ENCODE peak calls at places on chromosomes 13 and 19, in four cellular contexts. One of them, this sample, is unnamed.

GRCh38 chr19:49817964-49818690 is at the start of gene MED25:
- DNase-seq in fibroblast of the aortic adventitia: peak
- DNase-seq in AG04450: peak
- DNase-seq in heart left ventricle: peak
- DNase-seq in this sample: peak

GRCh38 chr19:11288349-11288748 is 7.6 kb upstream of the TSPAN16 start:
- DNase-seq in fibroblast of the aortic adventitia: peak
- DNase-seq in AG04450: peak
- DNase-seq in heart left ventricle: no peak
- DNase-seq in this sample: no peak

GRCh38 chr13:84439108-84439507 is 556.8 kb upstream of the SLITRK1 start:
- DNase-seq in fibroblast of the aortic adventitia: peak
- DNase-seq in AG04450: no peak
- DNase-seq in heart left ventricle: no peak
- DNase-seq in this sample: peak

GRCh38 chr19:39093761-39094160 is 9.6 kb downstream of the ACP7 start:
- DNase-seq in fibroblast of the aortic adventitia: peak
- DNase-seq in AG04450: peak
- DNase-seq in heart left ventricle: no peak
- DNase-seq in this sample: no peak

GRCh38 chr19:44608391-44608821 is 5.0 kb upstream of the IGSF23 start:
- DNase-seq in fibroblast of the aortic adventitia: peak
- DNase-seq in AG04450: no peak
- DNase-seq in heart left ventricle: no peak
- DNase-seq in this sample: no peak

GRCh38 chr13:37868691-37869505 is 674 bp downstream of the TRPC4 start:
- DNase-seq in fibroblast of the aortic adventitia: peak
- DNase-seq in AG04450: no peak
- DNase-seq in heart left ventricle: no peak
- DNase-seq in this sample: peak

GRCh38 chr19:15717781-15718180 is 10.0 kb upstream of the OR10H2 start:
- DNase-seq in fibroblast of the aortic adventitia: no peak
- DNase-seq in AG04450: no peak
- DNase-seq in heart left ventricle: no peak
- DNase-seq in this sample: no peak

GRCh38 chr19:45079063-45079910 is at the start of gene GEMIN7:
- DNase-seq in fibroblast of the aortic adventitia: peak
- DNase-seq in AG04450: no peak
- DNase-seq in heart left ventricle: peak
- DNase-seq in this sample: no peak

GRCh38 chr19:5961969-5962945 is 15.7 kb downstream of the RANBP3 start:
- DNase-seq in fibroblast of the aortic adventitia: no peak
- DNase-seq in AG04450: no peak
- DNase-seq in heart left ventricle: peak
- DNase-seq in this sample: no peak

GRCh38 chr13:43546260-43546659 is 240.5 kb downstream of the ENOX1 start:
- DNase-seq in fibroblast of the aortic adventitia: peak
- DNase-seq in AG04450: no peak
- DNase-seq in heart left ventricle: peak
- DNase-seq in this sample: no peak

GRCh38 chr13:77207943-77208342 is 119.0 kb downstream of the MYCBP2 start:
- DNase-seq in fibroblast of the aortic adventitia: peak
- DNase-seq in AG04450: peak
- DNase-seq in heart left ventricle: no peak
- DNase-seq in this sample: no peak

GRCh38 chr13:48156466-48156865 is 61.6 kb upstream of the MED4 start:
- DNase-seq in fibroblast of the aortic adventitia: no peak
- DNase-seq in AG04450: no peak
- DNase-seq in heart left ventricle: peak
- DNase-seq in this sample: no peak

GRCh38 chr13:91381371-91381770 is 17.1 kb upstream of the GPC5 start:
- DNase-seq in fibroblast of the aortic adventitia: peak
- DNase-seq in AG04450: no peak
- DNase-seq in heart left ventricle: no peak
- DNase-seq in this sample: no peak

GRCh38 chr19:3554254-3555083 is 2.9 kb downstream of the MFSD12 start:
- DNase-seq in fibroblast of the aortic adventitia: no peak
- DNase-seq in AG04450: no peak
- DNase-seq in heart left ventricle: no peak
- DNase-seq in this sample: no peak

GRCh38 chr13:80840313-80840976 is 499.5 kb upstream of the SPRY2 start:
- DNase-seq in fibroblast of the aortic adventitia: peak
- DNase-seq in AG04450: no peak
- DNase-seq in heart left ventricle: no peak
- DNase-seq in this sample: no peak

GRCh38 chr13:47865883-47866282 is 135.2 kb downstream of the SUCLA2 start:
- DNase-seq in fibroblast of the aortic adventitia: no peak
- DNase-seq in AG04450: no peak
- DNase-seq in heart left ventricle: no peak
- DNase-seq in this sample: no peak

GRCh38 chr19:6116749-6117430 is 6.6 kb upstream of the RFX2 start:
- DNase-seq in fibroblast of the aortic adventitia: no peak
- DNase-seq in AG04450: no peak
- DNase-seq in heart left ventricle: no peak
- DNase-seq in this sample: no peak

GRCh38 chr19:19269952-19270694 is 3.0 kb downstream of the TM6SF2 start:
- DNase-seq in fibroblast of the aortic adventitia: no peak
- DNase-seq in AG04450: no peak
- DNase-seq in heart left ventricle: no peak
- DNase-seq in this sample: no peak

GRCh38 chr13:48155850-48156249 is 60.9 kb upstream of the MED4 start:
- DNase-seq in fibroblast of the aortic adventitia: peak
- DNase-seq in AG04450: no peak
- DNase-seq in heart left ventricle: no peak
- DNase-seq in this sample: peak

GRCh38 chr19:19463348-19464117 is 51.8 kb downstream of the TSSK6 start:
- DNase-seq in fibroblast of the aortic adventitia: peak
- DNase-seq in AG04450: no peak
- DNase-seq in heart left ventricle: no peak
- DNase-seq in this sample: no peak

GRCh38 chr13:83372786-83373185 is 509.5 kb downstream of the SLITRK1 start:
- DNase-seq in fibroblast of the aortic adventitia: no peak
- DNase-seq in AG04450: no peak
- DNase-seq in heart left ventricle: no peak
- DNase-seq in this sample: no peak

GRCh38 chr19:44303976-44304568 is 753 bp downstream of the ZNF235 start:
- DNase-seq in fibroblast of the aortic adventitia: no peak
- DNase-seq in AG04450: no peak
- DNase-seq in heart left ventricle: no peak
- DNase-seq in this sample: no peak

GRCh38 chr13:35165205-35165604 is 223.1 kb downstream of the NBEA start:
- DNase-seq in fibroblast of the aortic adventitia: no peak
- DNase-seq in AG04450: no peak
- DNase-seq in heart left ventricle: no peak
- DNase-seq in this sample: no peak
- H3K4me3 ChIP-seq in fibroblast of the aortic adventitia: no peak
- H3K4me3 ChIP-seq in AG04450: no peak
- H3K4me3 ChIP-seq in heart left ventricle: no peak
- H3K4me3 ChIP-seq in this sample: no peak

DNA sequence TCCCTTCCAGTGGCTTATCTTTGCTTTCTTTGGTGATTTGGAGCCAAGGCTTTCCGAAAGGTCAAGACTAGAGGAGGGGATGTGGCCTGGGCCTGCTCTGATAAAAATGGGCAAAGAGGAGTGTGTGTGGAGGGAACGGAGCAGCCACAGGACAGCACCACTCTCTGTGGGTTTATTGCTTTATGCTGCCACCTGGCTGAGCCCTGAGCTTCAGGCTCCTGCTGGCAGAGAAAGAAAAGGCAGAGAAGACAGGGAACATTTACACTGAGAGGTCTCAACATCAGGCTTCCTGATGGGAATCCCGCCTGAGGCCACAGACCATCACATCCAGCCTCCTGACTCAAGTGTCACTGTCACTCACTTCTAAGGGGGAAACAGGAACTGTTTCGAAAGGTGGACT is 9.2 kb upstream of the GSX1 start:
- DNase-seq in fibroblast of the aortic adventitia: peak
- DNase-seq in AG04450: no peak
- DNase-seq in heart left ventricle: no peak
- DNase-seq in this sample: no peak
- TF ChIP-seq CTCF in fibroblast of the aortic adventitia: peak
- TF ChIP-seq CTCF in AG04450: peak
- TF ChIP-seq CTCF in heart left ventricle: peak
- TF ChIP-seq CTCF in this sample: peak

DNA sequence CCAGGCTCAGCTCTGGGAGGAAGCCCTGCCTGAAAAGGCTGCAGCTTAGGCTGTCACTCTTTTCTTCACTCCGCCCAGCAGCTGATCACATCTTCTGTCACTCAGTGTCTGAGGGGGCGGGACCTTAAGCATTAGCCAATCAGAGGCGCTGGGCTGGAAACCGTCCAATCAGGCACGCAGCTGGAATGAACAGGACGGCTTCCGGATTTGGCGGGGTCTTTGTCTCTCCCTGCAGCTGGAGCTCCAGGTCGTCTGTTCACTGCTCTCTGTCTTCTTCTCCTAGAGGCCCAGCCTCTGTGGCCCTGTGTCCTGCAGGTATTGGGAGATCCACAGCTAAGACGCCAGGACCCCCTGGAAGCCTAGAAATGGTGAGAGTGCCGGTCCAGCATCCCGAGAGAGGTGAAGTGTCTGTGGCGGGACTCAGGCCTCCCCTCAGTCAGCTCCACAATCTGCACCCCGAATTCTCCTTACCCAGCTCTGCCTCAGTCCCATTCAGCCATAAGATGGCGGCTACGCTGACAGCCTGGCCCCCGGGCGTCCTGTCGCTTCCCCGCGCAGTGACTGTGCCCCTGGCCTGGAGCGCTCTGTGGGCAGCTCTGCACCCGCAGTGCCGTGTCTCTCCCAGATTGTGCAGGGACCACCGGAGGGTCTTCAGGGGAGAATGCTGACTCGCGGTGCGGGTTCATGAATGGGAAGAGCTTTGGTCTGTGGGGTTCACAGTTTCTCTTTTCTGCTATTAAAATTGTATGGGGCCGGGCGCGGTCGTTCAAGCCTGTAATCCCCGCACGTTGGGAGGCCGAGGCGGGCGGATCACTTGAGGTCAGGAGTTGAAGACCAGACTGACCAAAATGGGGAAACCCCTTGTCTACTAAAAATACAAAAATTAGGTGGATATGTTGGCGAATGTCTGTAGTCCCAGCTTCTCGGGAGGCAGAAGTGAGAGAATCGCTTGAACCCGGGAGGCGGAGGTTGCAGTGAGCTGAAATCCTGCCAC is at the start of gene ZNF66:
- DNase-seq in fibroblast of the aortic adventitia: peak
- DNase-seq in AG04450: peak
- DNase-seq in heart left ventricle: peak
- DNase-seq in this sample: peak
- H3K4me3 ChIP-seq in fibroblast of the aortic adventitia: peak
- H3K4me3 ChIP-seq in AG04450: peak
- H3K4me3 ChIP-seq in heart left ventricle: peak
- H3K4me3 ChIP-seq in this sample: peak

GRCh38 chr13:110714798-110715394 is 1.4 kb downstream of the ING1 start:
- DNase-seq in fibroblast of the aortic adventitia: peak
- DNase-seq in AG04450: no peak
- DNase-seq in heart left ventricle: peak
- DNase-seq in this sample: no peak
- TF ChIP-seq CTCF in fibroblast of the aortic adventitia: peak
- TF ChIP-seq CTCF in AG04450: no peak
- TF ChIP-seq CTCF in heart left ventricle: no peak
- TF ChIP-seq CTCF in this sample: no peak

GRCh38 chr13:46340631-46341111 is 46.4 kb downstream of the RUBCNL start:
- DNase-seq in fibroblast of the aortic adventitia: no peak
- DNase-seq in AG04450: no peak
- DNase-seq in heart left ventricle: no peak
- DNase-seq in this sample: no peak
- H3K4me3 ChIP-seq in fibroblast of the aortic adventitia: no peak
- H3K4me3 ChIP-seq in AG04450: no peak
- H3K4me3 ChIP-seq in heart left ventricle: no peak
- H3K4me3 ChIP-seq in this sample: no peak

DNA sequence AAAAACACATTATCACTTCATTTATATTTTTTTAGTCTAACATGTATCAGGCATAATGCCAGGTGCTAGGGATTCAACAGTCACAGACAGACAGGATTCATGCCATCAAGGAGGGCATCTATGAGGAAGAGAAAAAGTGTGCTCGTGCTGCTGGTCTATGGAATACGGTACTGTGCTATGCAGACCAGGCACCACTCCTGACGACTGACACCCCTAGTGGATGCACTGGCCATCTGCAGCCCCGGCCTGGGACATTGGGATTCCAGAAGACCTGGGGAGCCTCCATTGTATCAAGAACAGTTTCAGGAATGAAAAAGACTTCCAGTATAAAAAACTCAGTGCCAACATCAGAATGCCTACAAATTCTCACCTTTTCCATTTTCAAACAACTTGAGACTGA is 94.0 kb downstream of the KLF12 start:
- DNase-seq in fibroblast of the aortic adventitia: peak
- DNase-seq in AG04450: no peak
- DNase-seq in heart left ventricle: peak
- DNase-seq in this sample: no peak
- TF ChIP-seq CTCF in fibroblast of the aortic adventitia: peak
- TF ChIP-seq CTCF in AG04450: peak
- TF ChIP-seq CTCF in heart left ventricle: peak
- TF ChIP-seq CTCF in this sample: peak

DNA sequence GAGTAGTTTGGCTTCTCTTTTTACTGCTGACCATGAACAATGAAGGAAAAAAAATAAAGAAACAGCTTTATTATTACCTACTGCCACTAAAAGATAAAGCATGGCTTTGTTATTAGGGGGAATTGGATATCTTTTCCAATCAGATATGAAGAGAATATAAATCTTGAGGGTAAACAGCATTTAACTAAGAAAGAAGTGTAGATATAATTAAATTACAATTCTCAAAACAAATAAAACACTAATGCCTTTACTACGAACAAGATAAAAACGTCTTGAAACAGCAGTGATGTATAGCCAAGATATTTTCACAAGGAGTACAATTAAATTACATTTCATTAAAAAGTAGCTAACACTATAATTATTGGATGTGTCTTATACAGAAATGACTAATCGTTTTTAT is 425.9 kb upstream of the ATXN8OS start:
- DNase-seq in fibroblast of the aortic adventitia: no peak
- DNase-seq in AG04450: no peak
- DNase-seq in heart left ventricle: no peak
- DNase-seq in this sample: no peak
- H3K4me3 ChIP-seq in fibroblast of the aortic adventitia: no peak
- H3K4me3 ChIP-seq in AG04450: no peak
- H3K4me3 ChIP-seq in heart left ventricle: no peak
- H3K4me3 ChIP-seq in this sample: no peak